ENCODE peak calls at places on chromosomes 1 and 21, in nine cellular contexts. One of them, this sample, is unnamed.

GRCh38 chr1:206429421-206429820 is 40.9 kb upstream of the IKBKE start:
- DNase-seq in adrenal gland: no peak
- DNase-seq in HCT116: no peak
- DNase-seq in ovary: no peak
- DNase-seq in GM12891: no peak
- DNase-seq in sigmoid colon: no peak
- DNase-seq in body of pancreas: no peak
- DNase-seq in heart left ventricle: no peak
- DNase-seq in transverse colon: no peak
- DNase-seq in this sample: no peak

GRCh38 chr1:161069731-161070270 is at the start of gene ARHGAP30:
- DNase-seq in adrenal gland: peak
- DNase-seq in HCT116: no peak
- DNase-seq in ovary: no peak
- DNase-seq in GM12891: peak
- DNase-seq in sigmoid colon: peak
- DNase-seq in body of pancreas: peak
- DNase-seq in heart left ventricle: peak
- DNase-seq in transverse colon: peak
- DNase-seq in this sample: no peak

GRCh38 chr1:183051546-183051945 is 28.3 kb downstream of the LAMC1 start:
- DNase-seq in adrenal gland: no peak
- DNase-seq in HCT116: no peak
- DNase-seq in ovary: no peak
- DNase-seq in GM12891: no peak
- DNase-seq in sigmoid colon: no peak
- DNase-seq in body of pancreas: no peak
- DNase-seq in heart left ventricle: no peak
- DNase-seq in transverse colon: no peak
- DNase-seq in this sample: no peak

GRCh38 chr1:156887324-156887723 is 6.2 kb upstream of the PEAR1 start:
- DNase-seq in adrenal gland: no peak
- DNase-seq in HCT116: no peak
- DNase-seq in ovary: no peak
- DNase-seq in GM12891: no peak
- DNase-seq in sigmoid colon: no peak
- DNase-seq in body of pancreas: no peak
- DNase-seq in heart left ventricle: no peak
- DNase-seq in transverse colon: no peak
- DNase-seq in this sample: no peak

GRCh38 chr21:29448766-29449165 is 150.0 kb downstream of the BACH1 start:
- DNase-seq in adrenal gland: no peak
- DNase-seq in HCT116: no peak
- DNase-seq in ovary: no peak
- DNase-seq in GM12891: no peak
- DNase-seq in sigmoid colon: no peak
- DNase-seq in body of pancreas: no peak
- DNase-seq in heart left ventricle: no peak
- DNase-seq in transverse colon: no peak
- DNase-seq in this sample: no peak

GRCh38 chr1:45723248-45723930 is 27.1 kb downstream of the IPP start:
- DNase-seq in adrenal gland: no peak
- DNase-seq in HCT116: no peak
- DNase-seq in ovary: no peak
- DNase-seq in GM12891: no peak
- DNase-seq in sigmoid colon: no peak
- DNase-seq in body of pancreas: no peak
- DNase-seq in heart left ventricle: no peak
- DNase-seq in transverse colon: no peak
- DNase-seq in this sample: no peak

GRCh38 chr21:45258476-45258875 is 29.2 kb downstream of the POFUT2 start:
- DNase-seq in adrenal gland: no peak
- DNase-seq in HCT116: no peak
- DNase-seq in ovary: peak
- DNase-seq in GM12891: no peak
- DNase-seq in sigmoid colon: no peak
- DNase-seq in body of pancreas: no peak
- DNase-seq in heart left ventricle: no peak
- DNase-seq in transverse colon: no peak
- DNase-seq in this sample: no peak

GRCh38 chr1:196160066-196160795 is 448.0 kb downstream of the KCNT2 start:
- DNase-seq in adrenal gland: no peak
- DNase-seq in HCT116: no peak
- DNase-seq in ovary: no peak
- DNase-seq in GM12891: no peak
- DNase-seq in sigmoid colon: no peak
- DNase-seq in body of pancreas: no peak
- DNase-seq in heart left ventricle: no peak
- DNase-seq in transverse colon: no peak
- DNase-seq in this sample: no peak

GRCh38 chr1:214966366-214966765 is 116.2 kb upstream of the KCNK2 start:
- DNase-seq in adrenal gland: no peak
- DNase-seq in HCT116: no peak
- DNase-seq in ovary: no peak
- DNase-seq in GM12891: no peak
- DNase-seq in sigmoid colon: no peak
- DNase-seq in body of pancreas: no peak
- DNase-seq in heart left ventricle: no peak
- DNase-seq in transverse colon: no peak
- DNase-seq in this sample: no peak

GRCh38 chr1:928825-929661 is 5.3 kb downstream of the SAMD11 start:
- DNase-seq in adrenal gland: no peak
- DNase-seq in HCT116: no peak
- DNase-seq in ovary: no peak
- DNase-seq in GM12891: no peak
- DNase-seq in sigmoid colon: no peak
- DNase-seq in body of pancreas: no peak
- DNase-seq in heart left ventricle: no peak
- DNase-seq in transverse colon: no peak
- DNase-seq in this sample: no peak

GRCh38 chr1:78420185-78420584 is 70.6 kb upstream of the PTGFR start:
- DNase-seq in adrenal gland: no peak
- DNase-seq in HCT116: no peak
- DNase-seq in ovary: no peak
- DNase-seq in GM12891: no peak
- DNase-seq in sigmoid colon: no peak
- DNase-seq in body of pancreas: no peak
- DNase-seq in heart left ventricle: no peak
- DNase-seq in transverse colon: no peak
- DNase-seq in this sample: no peak

GRCh38 chr1:95408506-95409136 is 174.6 kb downstream of the RWDD3 start:
- DNase-seq in adrenal gland: no peak
- DNase-seq in HCT116: no peak
- DNase-seq in ovary: no peak
- DNase-seq in GM12891: no peak
- DNase-seq in sigmoid colon: no peak
- DNase-seq in body of pancreas: no peak
- DNase-seq in heart left ventricle: no peak
- DNase-seq in transverse colon: no peak
- DNase-seq in this sample: no peak

GRCh38 chr1:43868741-43869067 is 64.9 kb upstream of the ARTN start:
- DNase-seq in adrenal gland: no peak
- DNase-seq in HCT116: no peak
- DNase-seq in ovary: peak
- DNase-seq in GM12891: no peak
- DNase-seq in sigmoid colon: no peak
- DNase-seq in body of pancreas: no peak
- DNase-seq in heart left ventricle: peak
- DNase-seq in transverse colon: no peak
- DNase-seq in this sample: no peak

GRCh38 chr1:229118662-229119061 is 152.2 kb upstream of the RAB4A start:
- DNase-seq in adrenal gland: no peak
- DNase-seq in HCT116: no peak
- DNase-seq in ovary: no peak
- DNase-seq in GM12891: no peak
- DNase-seq in sigmoid colon: no peak
- DNase-seq in body of pancreas: no peak
- DNase-seq in heart left ventricle: no peak
- DNase-seq in transverse colon: no peak
- DNase-seq in this sample: no peak

GRCh38 chr1:42806171-42806570 is 10.8 kb upstream of the ERMAP start:
- DNase-seq in adrenal gland: no peak
- DNase-seq in HCT116: no peak
- DNase-seq in ovary: no peak
- DNase-seq in GM12891: no peak
- DNase-seq in sigmoid colon: no peak
- DNase-seq in body of pancreas: no peak
- DNase-seq in heart left ventricle: no peak
- DNase-seq in transverse colon: no peak
- DNase-seq in this sample: no peak

GRCh38 chr1:151165281-151165737 is 393 bp downstream of the LYSMD1 start:
- DNase-seq in adrenal gland: peak
- DNase-seq in HCT116: no peak
- DNase-seq in ovary: peak
- DNase-seq in GM12891: no peak
- DNase-seq in sigmoid colon: peak
- DNase-seq in body of pancreas: peak
- DNase-seq in heart left ventricle: peak
- DNase-seq in transverse colon: peak
- DNase-seq in this sample: peak

GRCh38 chr1:59833991-59834390 is 19.2 kb downstream of the HOOK1 start:
- DNase-seq in adrenal gland: no peak
- DNase-seq in HCT116: no peak
- DNase-seq in ovary: no peak
- DNase-seq in GM12891: no peak
- DNase-seq in sigmoid colon: no peak
- DNase-seq in body of pancreas: no peak
- DNase-seq in heart left ventricle: no peak
- DNase-seq in transverse colon: no peak
- DNase-seq in this sample: no peak

GRCh38 chr1:161260346-161260745 is 1.8 kb downstream of the PCP4L1 start:
- DNase-seq in adrenal gland: no peak
- DNase-seq in HCT116: no peak
- DNase-seq in ovary: no peak
- DNase-seq in GM12891: no peak
- DNase-seq in sigmoid colon: no peak
- DNase-seq in body of pancreas: no peak
- DNase-seq in heart left ventricle: no peak
- DNase-seq in transverse colon: no peak
- DNase-seq in this sample: no peak

GRCh38 chr1:146022403-146023127 is 1.0 kb upstream of the HJV start:
- DNase-seq in adrenal gland: no peak
- DNase-seq in HCT116: no peak
- DNase-seq in ovary: no peak
- DNase-seq in GM12891: no peak
- DNase-seq in sigmoid colon: no peak
- DNase-seq in body of pancreas: no peak
- DNase-seq in heart left ventricle: no peak
- DNase-seq in transverse colon: no peak
- DNase-seq in this sample: no peak

GRCh38 chr1:77095231-77095630 is 124.0 kb downstream of the PIGK start:
- DNase-seq in adrenal gland: no peak
- DNase-seq in HCT116: no peak
- DNase-seq in ovary: no peak
- DNase-seq in GM12891: no peak
- DNase-seq in sigmoid colon: no peak
- DNase-seq in body of pancreas: no peak
- DNase-seq in heart left ventricle: no peak
- DNase-seq in transverse colon: no peak
- DNase-seq in this sample: no peak

GRCh38 chr1:28551381-28551780 is 1.5 kb upstream of the TRNAU1AP start:
- DNase-seq in adrenal gland: no peak
- DNase-seq in HCT116: no peak
- DNase-seq in ovary: no peak
- DNase-seq in GM12891: no peak
- DNase-seq in sigmoid colon: no peak
- DNase-seq in body of pancreas: no peak
- DNase-seq in heart left ventricle: no peak
- DNase-seq in transverse colon: no peak
- DNase-seq in this sample: no peak

GRCh38 chr1:28552482-28553228 is at the start of gene TRNAU1AP:
- DNase-seq in adrenal gland: peak
- DNase-seq in HCT116: peak
- DNase-seq in ovary: peak
- DNase-seq in GM12891: peak
- DNase-seq in sigmoid colon: peak
- DNase-seq in body of pancreas: peak
- DNase-seq in heart left ventricle: peak
- DNase-seq in transverse colon: peak
- DNase-seq in this sample: peak

GRCh38 chr1:28553229-28553930 is 495 bp downstream of the TRNAU1AP start:
- DNase-seq in adrenal gland: peak
- DNase-seq in HCT116: no peak
- DNase-seq in ovary: peak
- DNase-seq in GM12891: peak
- DNase-seq in sigmoid colon: peak
- DNase-seq in body of pancreas: peak
- DNase-seq in heart left ventricle: peak
- DNase-seq in transverse colon: peak
- DNase-seq in this sample: peak
- TF ChIP-seq POLR2A in adrenal gland: no peak
- TF ChIP-seq POLR2A in HCT116: no peak
- TF ChIP-seq POLR2A in ovary: no peak
- TF ChIP-seq POLR2A in GM12891: no peak
- TF ChIP-seq POLR2A in sigmoid colon: no peak
- TF ChIP-seq POLR2A in body of pancreas: no peak
- TF ChIP-seq POLR2A in heart left ventricle: no peak
- TF ChIP-seq POLR2A in transverse colon: no peak
- TF ChIP-seq POLR2A in this sample: no peak

GRCh38 chr1:7174980-7175379 is 389.7 kb downstream of the CAMTA1 start:
- DNase-seq in adrenal gland: no peak
- DNase-seq in HCT116: no peak
- DNase-seq in ovary: no peak
- DNase-seq in GM12891: no peak
- DNase-seq in sigmoid colon: no peak
- DNase-seq in body of pancreas: no peak
- DNase-seq in heart left ventricle: no peak
- DNase-seq in transverse colon: no peak
- DNase-seq in this sample: no peak
- TF ChIP-seq POLR2A in adrenal gland: no peak
- TF ChIP-seq POLR2A in HCT116: no peak
- TF ChIP-seq POLR2A in ovary: no peak
- TF ChIP-seq POLR2A in GM12891: no peak
- TF ChIP-seq POLR2A in sigmoid colon: no peak
- TF ChIP-seq POLR2A in body of pancreas: no peak
- TF ChIP-seq POLR2A in heart left ventricle: no peak
- TF ChIP-seq POLR2A in transverse colon: no peak
- TF ChIP-seq POLR2A in this sample: no peak

DNA sequence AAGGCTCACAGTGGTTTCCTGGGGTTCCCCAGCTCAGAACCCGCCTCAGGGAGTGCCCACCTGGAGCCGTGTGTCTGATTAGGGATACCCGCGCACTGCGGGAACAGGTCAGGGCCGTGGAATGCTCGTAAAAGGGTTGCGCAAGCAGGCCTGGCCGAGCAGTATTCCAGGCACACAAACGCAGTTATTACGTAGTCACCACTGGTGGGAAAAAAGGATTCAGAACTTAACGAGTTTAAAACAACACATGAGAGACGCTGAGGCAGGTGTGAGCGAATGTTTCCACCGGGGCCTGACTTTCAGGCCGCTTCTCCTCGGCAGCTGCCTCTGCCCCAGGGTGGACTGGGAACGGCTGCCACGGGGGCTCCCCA is 18.2 kb downstream of the PLCH2 start:
- DNase-seq in adrenal gland: no peak
- DNase-seq in HCT116: peak
- DNase-seq in ovary: no peak
- DNase-seq in GM12891: no peak
- DNase-seq in sigmoid colon: peak
- DNase-seq in body of pancreas: no peak
- DNase-seq in heart left ventricle: no peak
- DNase-seq in transverse colon: peak
- DNase-seq in this sample: peak
- TF ChIP-seq POLR2A in adrenal gland: no peak
- TF ChIP-seq POLR2A in HCT116: no peak
- TF ChIP-seq POLR2A in ovary: no peak
- TF ChIP-seq POLR2A in GM12891: no peak
- TF ChIP-seq POLR2A in sigmoid colon: no peak
- TF ChIP-seq POLR2A in body of pancreas: no peak
- TF ChIP-seq POLR2A in heart left ventricle: no peak
- TF ChIP-seq POLR2A in transverse colon: no peak
- TF ChIP-seq POLR2A in this sample: no peak

GRCh38 chr1:203340112-203340804 is 10.7 kb downstream of the FMOD start:
- DNase-seq in adrenal gland: peak
- DNase-seq in HCT116: peak
- DNase-seq in ovary: peak
- DNase-seq in GM12891: peak
- DNase-seq in sigmoid colon: peak
- DNase-seq in body of pancreas: peak
- DNase-seq in heart left ventricle: peak
- DNase-seq in transverse colon: peak
- DNase-seq in this sample: peak
- TF ChIP-seq POLR2A in adrenal gland: no peak
- TF ChIP-seq POLR2A in HCT116: no peak
- TF ChIP-seq POLR2A in ovary: no peak
- TF ChIP-seq POLR2A in GM12891: no peak
- TF ChIP-seq POLR2A in sigmoid colon: no peak
- TF ChIP-seq POLR2A in body of pancreas: no peak
- TF ChIP-seq POLR2A in heart left ventricle: no peak
- TF ChIP-seq POLR2A in transverse colon: no peak
- TF ChIP-seq POLR2A in this sample: no peak